ENCODE peak calls at places on chromosomes 3 and 15, in nine cellular contexts. J is WERI-Rb-1; X is bronchial epithelial cell; U is activated CD4-positive, CD25-positive, alpha-beta regulatory T cell; G is stimulated activated CD8-positive, alpha-beta memory T cell treated with anti-CD3 and anti-CD28 coated beads, Interleukin-12 subunit alpha, Interleukin-12 subunit beta, amount 100 ng/mL, for 4 hours; T is T-helper 17 cell; I is EH; N is fibroblast of lung; H is naive thymus-derived CD8-positive, alpha-beta T cell. V is an unnamed sample.

GRCh38 chr15:38072507-38073277 is 138.3 kb downstream of the TMCO5A start:
- DNase-seq in U (no peak), I (peak), N (peak), T (no peak), X (peak), G (no peak), J (peak), H (no peak), V (peak)

GRCh38 chr3:14210843-14211594 is 32.4 kb downstream of the LSM3 start:
- DNase-seq in G (no peak), X (no peak), I (peak), U (no peak), H (no peak), J (no peak), T (no peak), N (no peak), V (no peak)

GRCh38 chr3:42277676-42278075 is 11.7 kb upstream of the CCK start:
- DNase-seq in G (no peak), I (no peak), H (no peak), T (no peak), U (no peak), J (no peak), X (no peak), N (no peak), V (no peak)

GRCh38 chr15:50183112-50183794 is 1.3 kb downstream of the SLC27A2 start:
- DNase-seq in I (no peak), X (no peak), T (no peak), G (no peak), U (no peak), N (no peak), H (no peak), J (no peak), V (no peak)

GRCh38 chr3:10783360-10784346 is 32.4 kb upstream of the SLC6A11 start:
- DNase-seq in H (no peak), G (no peak), I (peak), N (peak), T (peak), X (peak), U (no peak), J (peak), V (peak)

GRCh38 chr15:101242160-101242998 is 9.5 kb downstream of the CHSY1 start:
- DNase-seq in X (peak), H (peak), T (peak), I (peak), U (no peak), N (no peak), G (peak), J (no peak), V (no peak)

GRCh38 chr15:40595773-40596172 is 1.7 kb downstream of the KNL1 start:
- DNase-seq in G (no peak), I (no peak), X (no peak), N (no peak), U (no peak), J (no peak), H (no peak), T (no peak), V (no peak)

GRCh38 chr3:134864644-134865043 is 69.6 kb downstream of the EPHB1 start:
- DNase-seq in X (no peak), T (no peak), G (no peak), I (no peak), U (no peak), J (no peak), H (no peak), N (no peak), V (no peak)

GRCh38 chr15:68373028-68373427 is 58.9 kb downstream of the ITGA11 start:
- DNase-seq in N (no peak), I (no peak), J (no peak), T (no peak), X (no peak), G (no peak), H (no peak), U (no peak), V (no peak)

GRCh38 chr15:41827290-41827879 is 507 bp upstream of the JMJD7 start:
- DNase-seq in T (peak), X (peak), J (no peak), G (peak), N (no peak), I (no peak), H (peak), U (no peak), V (no peak)